ENCODE peak calls at places on chromosomes 12 and 14, in eight cellular contexts. C is mucosa of descending colon; B is upper lobe of right lung; I is choroid plexus epithelial cell; N is OCI-LY7; L is MCF 10A; J is CD8-positive, alpha-beta T cell; M is glutamatergic neuron. D is an unnamed sample.

GRCh38 chr12:76489737-76490136 is 69.8 kb downstream of the OSBPL8 start:
- DNase-seq in C (no peak), B (no peak), I (peak), N (no peak), L (no peak), J (no peak), M (no peak), D (no peak)

GRCh38 chr14:24194873-24195185 is 412 bp downstream of the TM9SF1 start:
- DNase-seq in C (no peak), B (no peak), I (no peak), N (no peak), L (no peak), J (no peak), M (no peak), D (no peak)

GRCh38 chr12:20404576-20405346 is 36.4 kb downstream of the PDE3A start:
- DNase-seq in C (peak), B (no peak), I (peak), N (no peak), L (peak), J (no peak), M (no peak), D (no peak)

GRCh38 chr14:68495101-68495637 is 297.7 kb downstream of the ZFP36L1 start:
- DNase-seq in C (no peak), B (no peak), I (no peak), N (peak), L (peak), J (peak), M (no peak), D (no peak)

GRCh38 chr12:52380271-52380694 is 5.2 kb downstream of the KRT84 start:
- DNase-seq in C (no peak), B (peak), I (peak), N (no peak), L (peak), J (no peak), M (peak), D (no peak)

GRCh38 chr14:75554482-75554881 is 23.9 kb upstream of the FLVCR2 start:
- DNase-seq in C (no peak), B (no peak), I (peak), N (no peak), L (peak), J (no peak), M (no peak), D (no peak)

GRCh38 chr12:108468149-108468968 is 46.7 kb upstream of the FICD start:
- DNase-seq in C (no peak), B (no peak), I (peak), N (peak), L (peak), J (no peak), M (no peak), D (peak)

GRCh38 chr12:108193922-108194321 is 64.8 kb downstream of the WSCD2 start:
- DNase-seq in C (no peak), B (no peak), I (peak), N (peak), L (peak), J (no peak), M (peak), D (peak)

GRCh38 chr14:60331201-60332045 is 82.4 kb downstream of the PPM1A start:
- DNase-seq in C (peak), B (peak), I (peak), N (peak), L (peak), J (peak), M (peak), D (peak)

GRCh38 chr14:69101331-69101826 is 51.5 kb downstream of the DCAF5 start:
- DNase-seq in C (no peak), B (no peak), I (peak), N (no peak), L (peak), J (no peak), M (no peak), D (peak)

GRCh38 chr12:50110762-50111416 is 1.1 kb upstream of the COX14 start:
- DNase-seq in C (peak), B (peak), I (peak), N (peak), L (peak), J (peak), M (peak), D (peak)

GRCh38 chr12:108296933-108297332 is 42.2 kb downstream of the CMKLR1 start:
- DNase-seq in C (no peak), B (no peak), I (no peak), N (no peak), L (no peak), J (no peak), M (no peak), D (no peak)

GRCh38 chr14:39374846-39375245 is 57.4 kb downstream of the FBXO33 start:
- DNase-seq in C (no peak), B (no peak), I (peak), N (no peak), L (no peak), J (no peak), M (no peak), D (no peak)

GRCh38 chr12:89427508-89428156 is 75.3 kb upstream of the DUSP6 start:
- DNase-seq in C (no peak), B (no peak), I (peak), N (no peak), L (no peak), J (no peak), M (no peak), D (peak)

GRCh38 chr12:52857500-52857899 is 8.7 kb upstream of the KRT78 start:
- DNase-seq in C (no peak), B (no peak), I (no peak), N (no peak), L (no peak), J (no peak), M (no peak), D (no peak)

GRCh38 chr14:70045296-70045695 is 143.5 kb downstream of the SLC8A3 start:
- DNase-seq in C (no peak), B (no peak), I (no peak), N (no peak), L (no peak), J (no peak), M (no peak), D (no peak)

GRCh38 chr14:35401853-35402252 is 2.7 kb downstream of the NFKBIA start:
- DNase-seq in C (no peak), B (no peak), I (peak), N (no peak), L (peak), J (no peak), M (no peak), D (no peak)

GRCh38 chr14:64762044-64763034 is 58.1 kb downstream of the PLEKHG3 start:
- DNase-seq in C (peak), B (peak), I (peak), N (no peak), L (peak), J (no peak), M (peak), D (no peak)

GRCh38 chr14:35051796-35052195 is 5.7 kb downstream of the FAM177A1 start:
- DNase-seq in C (no peak), B (no peak), I (peak), N (no peak), L (no peak), J (no peak), M (no peak), D (no peak)

GRCh38 chr14:102774391-102775153 is 2.7 kb upstream of the TRAF3 start:
- DNase-seq in C (peak), B (no peak), I (peak), N (peak), L (peak), J (peak), M (peak), D (peak)

GRCh38 chr12:116450406-116450910 is 108.7 kb upstream of the MAP1LC3B2 start:
- DNase-seq in C (no peak), B (no peak), I (no peak), N (no peak), L (peak), J (no peak), M (no peak), D (no peak)

GRCh38 chr12:99386907-99387306 is 260.6 kb upstream of the GARIN6 start:
- DNase-seq in C (no peak), B (no peak), I (peak), N (peak), L (peak), J (no peak), M (no peak), D (peak)

GRCh38 chr14:100317897-100318808 is 5.0 kb upstream of the SLC25A47 start:
- DNase-seq in C (peak), B (peak), I (peak), N (peak), L (no peak), J (peak), M (peak), D (peak)

GRCh38 chr14:74794947-74795346 is 31.8 kb downstream of the YLPM1 start:
- DNase-seq in C (no peak), B (no peak), I (no peak), N (no peak), L (no peak), J (no peak), M (no peak), D (no peak)

GRCh38 chr12:28089363-28089762 is 100.9 kb upstream of the CCDC91 start:
- DNase-seq in C (no peak), B (no peak), I (peak), N (no peak), L (peak), J (no peak), M (no peak), D (no peak)

GRCh38 chr14:58239259-58240210 is 5.1 kb upstream of the PSMA3 start:
- DNase-seq in C (peak), B (peak), I (peak), N (peak), L (peak), J (peak), M (peak), D (no peak)

GRCh38 chr14:100620437-100621100 is 33.4 kb upstream of the BEGAIN start:
- DNase-seq in C (peak), B (peak), I (no peak), N (no peak), L (no peak), J (no peak), M (no peak), D (no peak)

GRCh38 chr12:89777685-89778379 is 69.2 kb upstream of the ATP2B1 start:
- DNase-seq in C (no peak), B (no peak), I (no peak), N (no peak), L (no peak), J (no peak), M (no peak), D (no peak)

GRCh38 chr14:54105406-54105805 is 148.8 kb upstream of the BMP4 start:
- DNase-seq in C (no peak), B (no peak), I (no peak), N (no peak), L (no peak), J (no peak), M (no peak), D (no peak)

GRCh38 chr12:111438501-111438900 is 32.8 kb downstream of the SH2B3 start:
- DNase-seq in C (peak), B (no peak), I (peak), N (peak), L (peak), J (peak), M (no peak), D (no peak)

GRCh38 chr12:24574538-24574937 is 374.4 kb downstream of the BCAT1 start:
- DNase-seq in C (no peak), B (no peak), I (no peak), N (no peak), L (no peak), J (no peak), M (no peak), D (no peak)
- TF ChIP-seq CTCF in C (no peak), B (no peak), I (no peak), N (no peak), L (no peak), J (no peak), M (no peak), D (no peak)

GRCh38 chr12:124779161-124780141 is 84.2 kb downstream of the SCARB1 start:
- DNase-seq in C (no peak), B (no peak), I (peak), N (peak), L (no peak), J (no peak), M (no peak), D (peak)

GRCh38 chr12:124782132-124782531 is 81.5 kb downstream of the SCARB1 start:
- DNase-seq in C (no peak), B (no peak), I (no peak), N (no peak), L (no peak), J (no peak), M (no peak), D (no peak)

GRCh38 chr12:124780752-124781685 is 82.6 kb downstream of the SCARB1 start:
- DNase-seq in C (no peak), B (no peak), I (no peak), N (no peak), L (no peak), J (no peak), M (no peak), D (no peak)

GRCh38 chr12:124778411-124778810 is 85.3 kb downstream of the SCARB1 start:
- DNase-seq in C (no peak), B (no peak), I (no peak), N (no peak), L (no peak), J (no peak), M (no peak), D (peak)

DNA sequence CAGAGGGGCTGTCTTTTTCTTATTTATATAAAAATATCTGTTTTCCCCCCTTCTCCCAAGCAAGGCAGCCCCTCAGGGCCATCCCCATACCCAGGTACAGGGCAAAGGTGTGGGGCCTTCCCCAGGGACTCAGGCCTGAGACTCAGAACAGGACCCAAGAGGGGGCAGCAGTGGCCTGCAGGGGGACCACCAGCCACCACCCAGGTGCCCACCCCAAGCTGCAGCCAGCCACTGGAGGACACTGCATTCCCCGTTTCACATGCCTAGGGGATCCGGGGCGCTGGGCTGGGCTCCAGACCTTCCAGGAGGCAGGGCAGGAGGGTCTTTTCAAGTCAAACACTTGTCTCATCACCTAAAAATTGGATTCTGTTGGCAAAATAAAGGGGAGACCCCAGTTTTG is 83.3 kb downstream of the SCARB1 start:
- DNase-seq in C (no peak), B (no peak), I (no peak), N (no peak), L (no peak), J (no peak), M (no peak), D (no peak)
- TF ChIP-seq CTCF in C (no peak), B (no peak), I (no peak), N (no peak), L (no peak), J (no peak), M (no peak), D (no peak)

DNA sequence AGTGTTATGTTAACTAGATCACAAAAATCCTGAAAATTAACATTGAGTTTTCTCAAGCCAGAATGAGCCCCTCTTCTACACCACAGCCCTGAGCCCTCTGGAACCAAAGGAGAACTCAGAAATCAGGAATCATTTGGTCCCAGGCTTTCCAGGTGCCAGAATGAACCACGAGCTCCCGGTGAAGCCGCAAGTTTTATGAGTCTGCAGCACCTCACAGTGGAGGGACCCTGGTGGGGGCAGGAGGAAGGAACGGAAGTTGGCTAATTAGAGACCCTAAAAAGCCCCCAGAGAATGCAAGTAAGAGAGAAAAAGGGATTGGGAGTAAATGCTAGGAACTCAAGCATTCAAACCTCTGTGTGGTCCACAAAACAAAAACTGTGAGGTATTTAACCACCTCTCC is 52.9 kb upstream of the BCL2L14 start:
- DNase-seq in C (no peak), B (no peak), I (peak), N (no peak), L (no peak), J (no peak), M (no peak), D (no peak)
- TF ChIP-seq CTCF in C (no peak), B (no peak), I (peak), N (peak), L (no peak), J (no peak), M (no peak), D (no peak)

DNA sequence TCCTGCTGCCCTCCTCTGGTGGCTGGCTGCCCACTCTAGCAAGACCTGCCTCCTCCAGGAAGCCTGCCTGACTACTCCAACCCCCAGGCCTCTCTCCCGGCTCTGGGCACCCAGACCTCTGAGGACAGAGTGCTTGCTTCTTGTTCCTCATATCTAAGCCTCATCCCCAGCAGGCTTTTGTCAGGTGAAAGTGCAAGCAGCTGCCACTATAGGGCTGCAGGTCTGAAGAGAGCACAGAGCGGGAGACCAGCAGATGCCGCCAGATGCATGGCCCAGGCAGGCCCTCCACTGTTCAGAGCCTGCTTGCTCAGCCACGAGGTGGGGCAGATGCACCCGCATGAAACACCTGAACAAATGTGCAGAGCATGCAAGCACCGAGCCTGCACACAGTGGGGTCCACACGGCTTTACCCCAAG is 73.0 kb downstream of the SERPINA3 start:
- DNase-seq in C (no peak), B (peak), I (no peak), N (peak), L (no peak), J (no peak), M (no peak), D (no peak)
- TF ChIP-seq CTCF in C (no peak), B (no peak), I (no peak), N (peak), L (no peak), J (no peak), M (no peak), D (no peak)

GRCh38 chr12:65602579-65603295 is 221.5 kb upstream of the HMGA2 start:
- DNase-seq in C (peak), B (peak), I (peak), N (peak), L (peak), J (no peak), M (peak), D (peak)

GRCh38 chr12:65605019-65605418 is 219.3 kb upstream of the HMGA2 start:
- DNase-seq in C (no peak), B (no peak), I (peak), N (no peak), L (no peak), J (no peak), M (no peak), D (no peak)

GRCh38 chr12:65603428-65604351 is 220.6 kb upstream of the HMGA2 start:
- DNase-seq in C (no peak), B (no peak), I (peak), N (no peak), L (peak), J (no peak), M (no peak), D (no peak)

GRCh38 chr12:65598688-65599087 is 225.6 kb upstream of the HMGA2 start:
- DNase-seq in C (no peak), B (no peak), I (no peak), N (no peak), L (no peak), J (no peak), M (no peak), D (no peak)

DNA sequence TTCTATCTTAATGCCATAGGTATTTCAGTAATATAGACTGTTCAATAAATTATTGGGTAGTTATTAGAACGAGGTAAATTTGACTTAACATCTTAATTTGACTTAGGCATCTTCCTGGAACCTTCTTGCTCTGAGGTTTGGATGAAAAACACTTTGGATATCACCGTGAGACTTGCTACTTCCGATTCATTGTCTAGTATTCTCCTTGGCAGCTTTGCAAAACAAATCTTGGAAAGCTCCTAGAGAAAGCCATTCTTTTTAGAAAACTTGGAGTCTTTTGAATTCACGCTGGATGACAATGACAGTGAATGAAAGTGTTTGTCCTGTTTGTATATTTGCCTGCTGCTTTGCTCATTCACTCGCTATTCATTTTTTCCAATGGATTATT is 222.1 kb upstream of the HMGA2 start:
- DNase-seq in C (no peak), B (no peak), I (no peak), N (no peak), L (no peak), J (no peak), M (no peak), D (no peak)
- TF ChIP-seq CTCF in C (no peak), B (no peak), I (no peak), N (no peak), L (no peak), J (no peak), M (no peak), D (no peak)

GRCh38 chr14:104885973-104886689 is 21.1 kb downstream of the CEP170B start:
- DNase-seq in C (no peak), B (no peak), I (no peak), N (no peak), L (no peak), J (no peak), M (peak), D (no peak)

GRCh38 chr14:104887623-104888488 is 22.8 kb downstream of the CEP170B start:
- DNase-seq in C (peak), B (peak), I (no peak), N (no peak), L (no peak), J (no peak), M (no peak), D (no peak)

GRCh38 chr14:104888489-104889373 is 23.7 kb downstream of the CEP170B start:
- DNase-seq in C (peak), B (peak), I (no peak), N (no peak), L (no peak), J (no peak), M (peak), D (no peak)

GRCh38 chr14:104885031-104885972 is 20.2 kb downstream of the CEP170B start:
- DNase-seq in C (peak), B (no peak), I (no peak), N (no peak), L (no peak), J (no peak), M (no peak), D (no peak)

GRCh38 chr14:104886690-104887622 is 21.9 kb downstream of the CEP170B start:
- DNase-seq in C (peak), B (peak), I (no peak), N (no peak), L (no peak), J (no peak), M (no peak), D (no peak)
- TF ChIP-seq CTCF in C (no peak), B (no peak), I (no peak), N (no peak), L (no peak), J (no peak), M (no peak), D (no peak)

GRCh38 chr12:54413284-54414190 is 5.5 kb downstream of the ITGA5 start:
- DNase-seq in C (peak), B (peak), I (peak), N (peak), L (no peak), J (peak), M (no peak), D (peak)

GRCh38 chr12:54416908-54417603 is 2.0 kb downstream of the ITGA5 start:
- DNase-seq in C (no peak), B (no peak), I (no peak), N (no peak), L (peak), J (no peak), M (no peak), D (no peak)

GRCh38 chr12:54417712-54418440 is 1.2 kb downstream of the ITGA5 start:
- DNase-seq in C (no peak), B (no peak), I (no peak), N (no peak), L (peak), J (no peak), M (no peak), D (no peak)

GRCh38 chr12:54414191-54414525 is 4.9 kb downstream of the ITGA5 start:
- DNase-seq in C (no peak), B (no peak), I (no peak), N (no peak), L (no peak), J (no peak), M (no peak), D (no peak)

GRCh38 chr12:54415223-54415929 is 3.7 kb downstream of the ITGA5 start:
- DNase-seq in C (no peak), B (no peak), I (no peak), N (no peak), L (no peak), J (no peak), M (no peak), D (no peak)
- TF ChIP-seq CTCF in C (no peak), B (no peak), I (peak), N (peak), L (no peak), J (no peak), M (no peak), D (no peak)